ENCODE peak calls at places on chromosome 10, in five cellular contexts. One of them, this sample, is unnamed.

GRCh38 chr10:77505431-77506334 is 131.9 kb downstream of the KCNMA1 start:
- DNase-seq in uterus: no peak
- DNase-seq in iris pigment epithelial cell: peak; percentile 90
- DNase-seq in aorta: no peak
- DNase-seq in caudate nucleus: no peak
- DNase-seq in this sample: no peak

GRCh38 chr10:92689663-92690210 is at the start of gene HHEX:
- DNase-seq in aorta: peak; percentile 87
- DNase-seq in caudate nucleus: no peak
- DNase-seq in iris pigment epithelial cell: peak; percentile 86
- DNase-seq in uterus: peak; percentile 22
- DNase-seq in this sample: no peak

GRCh38 chr10:30804478-30805055 is 175.0 kb upstream of the LYZL2 start:
- DNase-seq in caudate nucleus: no peak
- DNase-seq in uterus: peak; percentile 86
- DNase-seq in iris pigment epithelial cell: no peak
- DNase-seq in aorta: peak; percentile 85
- DNase-seq in this sample: no peak

GRCh38 chr10:21519981-21520436 is 5.5 kb downstream of the SKIDA1 start:
- DNase-seq in caudate nucleus: no peak
- DNase-seq in aorta: no peak
- DNase-seq in iris pigment epithelial cell: peak; percentile 82
- DNase-seq in uterus: no peak
- DNase-seq in this sample: no peak

GRCh38 chr10:129105266-129105665 is 361.8 kb upstream of the MGMT start:
- DNase-seq in uterus: no peak
- DNase-seq in caudate nucleus: no peak
- DNase-seq in iris pigment epithelial cell: peak; percentile 13
- DNase-seq in aorta: no peak
- DNase-seq in this sample: no peak

GRCh38 chr10:61902448-61903183 is 1.1 kb downstream of the ARID5B start:
- DNase-seq in uterus: peak; percentile 50
- DNase-seq in iris pigment epithelial cell: peak; percentile 80
- DNase-seq in aorta: no peak
- DNase-seq in caudate nucleus: peak; percentile 66
- DNase-seq in this sample: peak; percentile 73

GRCh38 chr10:44477021-44477420 is 92.1 kb upstream of the CXCL12 start:
- DNase-seq in uterus: peak; percentile 61
- DNase-seq in aorta: no peak
- DNase-seq in caudate nucleus: no peak
- DNase-seq in iris pigment epithelial cell: peak; percentile 52
- DNase-seq in this sample: no peak

GRCh38 chr10:29124864-29125263 is 164.0 kb upstream of the LYZL1 start:
- DNase-seq in caudate nucleus: no peak
- DNase-seq in iris pigment epithelial cell: no peak
- DNase-seq in uterus: no peak
- DNase-seq in aorta: no peak
- DNase-seq in this sample: no peak

GRCh38 chr10:43931308-43931930 is 282.7 kb upstream of the ZNF32 start:
- DNase-seq in caudate nucleus: no peak
- DNase-seq in aorta: no peak
- DNase-seq in iris pigment epithelial cell: peak; percentile 71
- DNase-seq in uterus: no peak
- DNase-seq in this sample: no peak

GRCh38 chr10:78470267-78471103 is 436.8 kb downstream of the RPS24 start:
- DNase-seq in caudate nucleus: no peak
- DNase-seq in iris pigment epithelial cell: no peak
- DNase-seq in aorta: no peak
- DNase-seq in uterus: no peak
- DNase-seq in this sample: no peak